ENCODE peak calls at places on chromosomes 4 and X, in five cellular contexts. One of them, this sample, is unnamed.

GRCh38 chrX:19670321-19670750 is 155.0 kb upstream of the MAP3K15 start:
- DNase-seq in IMR-90: peak
- DNase-seq in A549: no peak
- DNase-seq in thyroid gland: no peak
- DNase-seq in breast epithelium: no peak
- DNase-seq in this sample: no peak

GRCh38 chrX:20515841-20516461 is 249.2 kb upstream of the RPS6KA3 start:
- DNase-seq in IMR-90: peak
- DNase-seq in A549: peak
- DNase-seq in thyroid gland: no peak
- DNase-seq in breast epithelium: no peak
- DNase-seq in this sample: no peak

GRCh38 chr4:186201535-186202230 is 10.3 kb downstream of the CYP4V2 start:
- DNase-seq in IMR-90: peak
- DNase-seq in A549: peak
- DNase-seq in thyroid gland: peak
- DNase-seq in breast epithelium: no peak
- DNase-seq in this sample: peak

GRCh38 chr4:44448548-44449443 is at the start of gene KCTD8:
- DNase-seq in IMR-90: peak
- DNase-seq in A549: peak
- DNase-seq in thyroid gland: peak
- DNase-seq in breast epithelium: peak
- DNase-seq in this sample: peak

GRCh38 chr4:150090836-150091235 is 12.6 kb downstream of the DCLK2 start:
- DNase-seq in IMR-90: peak
- DNase-seq in A549: no peak
- DNase-seq in thyroid gland: no peak
- DNase-seq in breast epithelium: no peak
- DNase-seq in this sample: no peak

GRCh38 chr4:2256156-2256731 is 5.7 kb downstream of the MXD4 start:
- DNase-seq in IMR-90: no peak
- DNase-seq in A549: no peak
- DNase-seq in thyroid gland: peak
- DNase-seq in breast epithelium: peak
- DNase-seq in this sample: peak

GRCh38 chrX:1434871-1435240 is 17.9 kb downstream of the ASMTL start:
- DNase-seq in IMR-90: no peak
- DNase-seq in A549: no peak
- DNase-seq in thyroid gland: no peak
- DNase-seq in breast epithelium: no peak
- DNase-seq in this sample: peak

GRCh38 chrX:66717926-66718325 is 79.0 kb upstream of the EDA2R start:
- DNase-seq in IMR-90: no peak
- DNase-seq in A549: no peak
- DNase-seq in thyroid gland: no peak
- DNase-seq in breast epithelium: no peak
- DNase-seq in this sample: no peak

GRCh38 chr4:71062436-71062835 is 69.0 kb downstream of the DCK start:
- DNase-seq in IMR-90: no peak
- DNase-seq in A549: no peak
- DNase-seq in thyroid gland: no peak
- DNase-seq in breast epithelium: no peak
- DNase-seq in this sample: no peak

GRCh38 chrX:43644124-43644701 is 11.9 kb upstream of the MAOA start:
- DNase-seq in IMR-90: peak
- DNase-seq in A549: peak
- DNase-seq in thyroid gland: no peak
- DNase-seq in breast epithelium: no peak
- DNase-seq in this sample: no peak

GRCh38 chrX:24988314-24988713 is 27.5 kb downstream of the ARX start:
- DNase-seq in IMR-90: no peak
- DNase-seq in A549: no peak
- DNase-seq in thyroid gland: no peak
- DNase-seq in breast epithelium: no peak
- DNase-seq in this sample: no peak

GRCh38 chr4:173169428-173170209 is 1.0 kb downstream of the GALNT7 start:
- DNase-seq in IMR-90: peak
- DNase-seq in A549: peak
- DNase-seq in thyroid gland: peak
- DNase-seq in breast epithelium: peak
- DNase-seq in this sample: peak

GRCh38 chr4:188435381-188435780 is 296.1 kb downstream of the TRIML1 start:
- DNase-seq in IMR-90: peak
- DNase-seq in A549: no peak
- DNase-seq in thyroid gland: no peak
- DNase-seq in breast epithelium: no peak
- DNase-seq in this sample: no peak

GRCh38 chr4:151627491-151627890 is 133.3 kb downstream of the GATB start:
- DNase-seq in IMR-90: peak
- DNase-seq in A549: no peak
- DNase-seq in thyroid gland: no peak
- DNase-seq in breast epithelium: no peak
- DNase-seq in this sample: no peak

GRCh38 chr4:174260099-174260498 is 23.4 kb downstream of the FBXO8 start:
- DNase-seq in IMR-90: peak
- DNase-seq in A549: peak
- DNase-seq in thyroid gland: no peak
- DNase-seq in breast epithelium: no peak
- DNase-seq in this sample: no peak

GRCh38 chr4:4293279-4293678 is 3.2 kb downstream of the ZBTB49 start:
- DNase-seq in IMR-90: no peak
- DNase-seq in A549: no peak
- DNase-seq in thyroid gland: no peak
- DNase-seq in breast epithelium: no peak
- DNase-seq in this sample: no peak

GRCh38 chr4:151206241-151207005 is 70.5 kb upstream of the PRSS48 start:
- DNase-seq in IMR-90: no peak
- DNase-seq in A549: no peak
- DNase-seq in thyroid gland: no peak
- DNase-seq in breast epithelium: no peak
- DNase-seq in this sample: no peak

GRCh38 chr4:111641813-111642579 is 503.3 kb upstream of the FAM241A start:
- DNase-seq in IMR-90: peak
- DNase-seq in A549: peak
- DNase-seq in thyroid gland: peak
- DNase-seq in breast epithelium: peak
- DNase-seq in this sample: no peak

GRCh38 chr4:17869327-17869726 is 58.5 kb downstream of the NCAPG start:
- DNase-seq in IMR-90: peak
- DNase-seq in A549: no peak
- DNase-seq in thyroid gland: no peak
- DNase-seq in breast epithelium: no peak
- DNase-seq in this sample: no peak

GRCh38 chr4:25919676-25920075 is 5.7 kb downstream of the SMIM20 start:
- DNase-seq in IMR-90: peak
- DNase-seq in A549: no peak
- DNase-seq in thyroid gland: no peak
- DNase-seq in breast epithelium: no peak
- DNase-seq in this sample: no peak

GRCh38 chrX:7972586-7972985 is 45.4 kb upstream of the PNPLA4 start:
- DNase-seq in IMR-90: no peak
- DNase-seq in A549: no peak
- DNase-seq in thyroid gland: no peak
- DNase-seq in breast epithelium: no peak
- DNase-seq in this sample: no peak

GRCh38 chr4:94566420-94566819 is 114.7 kb downstream of the PDLIM5 start:
- DNase-seq in IMR-90: no peak
- DNase-seq in A549: no peak
- DNase-seq in thyroid gland: no peak
- DNase-seq in breast epithelium: no peak
- DNase-seq in this sample: no peak

GRCh38 chr4:145452447-145453162 is 29.0 kb upstream of the SMAD1 start:
- DNase-seq in IMR-90: no peak
- DNase-seq in A549: no peak
- DNase-seq in thyroid gland: no peak
- DNase-seq in breast epithelium: no peak
- DNase-seq in this sample: no peak

GRCh38 chr4:26192921-26193894 is 127.6 kb upstream of the RBPJ start:
- DNase-seq in IMR-90: no peak
- DNase-seq in A549: no peak
- DNase-seq in thyroid gland: no peak
- DNase-seq in breast epithelium: no peak
- DNase-seq in this sample: no peak

GRCh38 chrX:47523297-47523696 is 37.7 kb upstream of the ARAF start:
- DNase-seq in IMR-90: peak
- DNase-seq in A549: peak
- DNase-seq in thyroid gland: peak
- DNase-seq in breast epithelium: peak
- DNase-seq in this sample: peak

GRCh38 chr4:121714548-121714947 is 17.8 kb upstream of the ANXA5 start:
- DNase-seq in IMR-90: no peak
- DNase-seq in A549: no peak
- DNase-seq in thyroid gland: no peak
- DNase-seq in breast epithelium: no peak
- DNase-seq in this sample: no peak

GRCh38 chr4:121711263-121712000 is 14.7 kb upstream of the ANXA5 start:
- DNase-seq in IMR-90: peak
- DNase-seq in A549: peak
- DNase-seq in thyroid gland: peak
- DNase-seq in breast epithelium: peak
- DNase-seq in this sample: peak

GRCh38 chr4:121712001-121712655 is 15.3 kb upstream of the ANXA5 start:
- DNase-seq in IMR-90: no peak
- DNase-seq in A549: no peak
- DNase-seq in thyroid gland: no peak
- DNase-seq in breast epithelium: no peak
- DNase-seq in this sample: no peak

GRCh38 chr4:121709766-121710405 is 13.1 kb upstream of the ANXA5 start:
- DNase-seq in IMR-90: no peak
- DNase-seq in A549: no peak
- DNase-seq in thyroid gland: no peak
- DNase-seq in breast epithelium: no peak
- DNase-seq in this sample: no peak

DNA sequence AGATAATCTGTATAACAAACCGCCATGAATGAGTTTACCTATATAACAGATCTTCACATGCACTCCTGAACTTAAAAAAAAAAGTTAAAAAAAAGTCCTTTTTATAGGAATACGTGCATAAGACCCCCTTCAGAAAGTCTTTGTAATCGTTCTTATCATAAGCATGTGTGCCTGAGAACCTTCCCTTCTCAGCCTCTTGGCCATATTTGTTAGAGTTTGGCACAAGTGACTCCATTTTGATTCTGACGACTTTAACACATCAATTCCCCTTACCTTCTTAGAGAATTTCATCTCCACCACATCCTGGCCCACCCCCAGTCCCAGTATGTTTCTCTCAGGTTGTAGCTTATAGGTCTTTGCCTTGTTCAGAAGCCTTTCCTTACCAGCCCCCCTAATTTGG is 16.0 kb upstream of the ANXA5 start:
- DNase-seq in IMR-90: no peak
- DNase-seq in A549: no peak
- DNase-seq in thyroid gland: no peak
- DNase-seq in breast epithelium: no peak
- DNase-seq in this sample: no peak
- H3K27ac ChIP-seq in IMR-90: no peak
- H3K27ac ChIP-seq in A549: peak
- H3K27ac ChIP-seq in thyroid gland: no peak
- H3K27ac ChIP-seq in breast epithelium: no peak
- H3K27ac ChIP-seq in this sample: no peak

GRCh38 chr4:55733874-55734437 is 85.6 kb upstream of the EXOC1L start:
- DNase-seq in IMR-90: peak
- DNase-seq in A549: peak
- DNase-seq in thyroid gland: peak
- DNase-seq in breast epithelium: peak
- DNase-seq in this sample: no peak

GRCh38 chr4:55727746-55728145 is 91.6 kb upstream of the NMU start:
- DNase-seq in IMR-90: no peak
- DNase-seq in A549: no peak
- DNase-seq in thyroid gland: no peak
- DNase-seq in breast epithelium: no peak
- DNase-seq in this sample: no peak

GRCh38 chr4:55730143-55730931 is 89.3 kb upstream of the EXOC1L start:
- DNase-seq in IMR-90: no peak
- DNase-seq in A549: no peak
- DNase-seq in thyroid gland: no peak
- DNase-seq in breast epithelium: no peak
- DNase-seq in this sample: no peak

GRCh38 chr4:55732864-55733263 is 86.7 kb upstream of the EXOC1L start:
- DNase-seq in IMR-90: no peak
- DNase-seq in A549: no peak
- DNase-seq in thyroid gland: no peak
- DNase-seq in breast epithelium: no peak
- DNase-seq in this sample: no peak

GRCh38 chr4:55729306-55730142 is 90.1 kb upstream of the EXOC1L start:
- DNase-seq in IMR-90: no peak
- DNase-seq in A549: no peak
- DNase-seq in thyroid gland: no peak
- DNase-seq in breast epithelium: no peak
- DNase-seq in this sample: no peak
- TF ChIP-seq POLR2A in IMR-90: no peak
- TF ChIP-seq POLR2A in A549: no peak
- TF ChIP-seq POLR2A in thyroid gland: no peak
- TF ChIP-seq POLR2A in breast epithelium: no peak
- TF ChIP-seq POLR2A in this sample: no peak

DNA sequence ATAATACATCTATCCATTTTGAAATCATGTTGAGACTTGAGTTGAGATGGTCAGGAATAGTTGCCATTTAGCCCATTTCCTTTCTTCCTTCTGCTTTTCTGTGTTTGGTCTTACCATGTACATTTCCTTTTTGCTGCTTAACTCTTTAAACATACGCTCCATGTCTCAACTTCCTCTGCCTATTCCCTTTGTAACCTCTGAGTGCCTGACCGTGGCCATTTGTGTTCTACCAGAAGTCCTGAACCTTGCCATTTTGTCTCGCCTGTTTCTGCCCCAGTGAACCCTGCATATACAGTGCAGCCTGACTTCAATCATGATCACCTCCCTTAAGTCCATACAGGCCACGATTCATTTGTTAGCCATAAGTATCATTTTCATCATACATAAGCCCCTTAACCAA is 169.0 kb downstream of the RAPGEF2 start:
- DNase-seq in IMR-90: no peak
- DNase-seq in A549: no peak
- DNase-seq in thyroid gland: no peak
- DNase-seq in breast epithelium: no peak
- DNase-seq in this sample: no peak
- H3K27ac ChIP-seq in IMR-90: peak
- H3K27ac ChIP-seq in A549: no peak
- H3K27ac ChIP-seq in thyroid gland: no peak
- H3K27ac ChIP-seq in breast epithelium: no peak
- H3K27ac ChIP-seq in this sample: peak

DNA sequence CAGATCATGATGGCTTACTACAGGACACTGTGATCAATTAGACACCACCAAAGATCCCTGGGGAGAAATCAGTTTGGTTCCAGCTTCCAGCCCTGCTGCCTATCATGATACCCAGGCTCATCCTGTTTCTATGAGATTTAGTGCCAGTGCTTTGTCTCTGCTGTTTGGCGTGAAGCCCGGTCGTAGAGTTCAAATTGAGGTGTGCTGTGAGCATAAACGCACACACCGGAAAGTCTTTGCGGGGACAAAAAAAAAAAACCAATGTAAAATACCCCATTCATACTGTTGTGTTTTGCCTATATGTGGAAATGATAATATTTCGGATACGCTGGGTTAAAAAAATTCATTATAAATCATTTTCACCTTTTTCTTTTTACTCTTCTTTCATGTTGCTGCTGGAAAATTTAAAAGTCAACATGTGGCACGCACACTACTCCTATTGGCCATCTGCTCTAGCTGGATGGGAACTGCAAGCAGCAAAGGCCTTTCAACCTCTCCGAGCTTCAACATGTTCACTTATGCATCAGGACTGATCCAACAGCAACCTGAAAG is 611 bp upstream of the DKC1 start:
- DNase-seq in IMR-90: no peak
- DNase-seq in A549: no peak
- DNase-seq in thyroid gland: peak
- DNase-seq in breast epithelium: no peak
- DNase-seq in this sample: peak
- TF ChIP-seq POLR2A in IMR-90: no peak
- TF ChIP-seq POLR2A in A549: no peak
- TF ChIP-seq POLR2A in thyroid gland: no peak
- TF ChIP-seq POLR2A in breast epithelium: no peak
- TF ChIP-seq POLR2A in this sample: no peak